ENCODE peak calls at places on chromosomes 13 and 19, in eight cellular contexts. A is amniotic stem cell, I is psoas muscle, H is omental fat pad, N is epithelial cell of esophagus, F is A172, D is NCI-H2081, R is substantia nigra. L is an unnamed sample.

GRCh38 chr13:106617561-106617960 is 49.6 kb upstream of the ARGLU1 start:
- DNase-seq in H (no peak), I (no peak), F (peak), A (no peak), R (no peak), N (peak), D (no peak), L (peak)

GRCh38 chr13:28723806-28724205 is 5.0 kb upstream of the SLC46A3 start:
- DNase-seq in D (no peak), F (no peak), N (no peak), I (no peak), A (no peak), H (no peak), R (no peak), L (no peak)

GRCh38 chr19:660793-661426 is 2.1 kb downstream of the RNF126 start:
- DNase-seq in N (no peak), F (no peak), H (no peak), A (no peak), R (no peak), D (no peak), I (no peak), L (peak)

GRCh38 chr13:69108486-69108885 is 999.1 kb upstream of the ATXN8OS start:
- DNase-seq in I (no peak), F (no peak), N (no peak), H (no peak), R (no peak), D (no peak), A (no peak), L (no peak)

GRCh38 chr19:29501816-29502580 is 23.8 kb upstream of the VSTM2B start:
- DNase-seq in F (no peak), N (no peak), H (no peak), R (no peak), A (no peak), D (no peak), I (no peak), L (no peak)

GRCh38 chr19:18799389-18799970 is 8.4 kb upstream of the COMP start:
- DNase-seq in I (no peak), H (no peak), N (no peak), D (no peak), F (no peak), A (no peak), R (no peak), L (no peak)

GRCh38 chr13:48234652-48235099 is 1.7 kb downstream of the ITM2B start:
- DNase-seq in N (no peak), F (no peak), D (no peak), R (no peak), I (no peak), H (no peak), A (no peak), L (no peak)

GRCh38 chr19:14322889-14323463 is 58.3 kb upstream of the ADGRE5 start:
- DNase-seq in N (no peak), I (no peak), R (no peak), F (no peak), H (no peak), D (no peak), A (no peak), L (no peak)

GRCh38 chr19:41808663-41809566 is 12.5 kb downstream of the CEACAM3 start:
- DNase-seq in I (peak), R (no peak), N (no peak), H (no peak), D (no peak), F (no peak), A (no peak), L (no peak)

GRCh38 chr13:35987572-35988513 is 143.3 kb downstream of the DCLK1 start:
- DNase-seq in R (no peak), F (no peak), I (no peak), D (peak), H (no peak), A (no peak), N (no peak), L (no peak)

GRCh38 chr19:4425531-4425930 is 23.1 kb downstream of the CHAF1A start:
- DNase-seq in A (no peak), R (no peak), N (no peak), H (no peak), I (no peak), F (no peak), D (no peak), L (no peak)

GRCh38 chr13:103282571-103283450 is 216.6 kb upstream of the SLC10A2 start:
- DNase-seq in N (peak), F (peak), A (peak), R (no peak), D (no peak), H (no peak), I (no peak), L (peak)

GRCh38 chr13:52345048-52345447 is 60.9 kb downstream of the THSD1 start:
- DNase-seq in H (no peak), A (no peak), D (no peak), R (no peak), F (no peak), I (no peak), N (peak), L (peak)

GRCh38 chr13:50015263-50015662 is at the start of gene KCNRG:
- DNase-seq in I (no peak), R (no peak), H (no peak), A (no peak), N (no peak), F (no peak), D (no peak), L (no peak)

GRCh38 chr13:111626371-111627305 is 306.2 kb downstream of the TEX29 start:
- DNase-seq in I (no peak), R (no peak), N (no peak), D (no peak), F (no peak), H (no peak), A (no peak), L (no peak)

GRCh38 chr13:80101040-80101439 is 239.9 kb downstream of the SPRY2 start:
- DNase-seq in A (no peak), R (no peak), F (no peak), H (no peak), D (no peak), I (no peak), N (no peak), L (no peak)